ENCODE peak calls at places on chromosome 22, in six cellular contexts. F is HFF-Myc, S is nephron progenitor cell, X is iris pigment epithelial cell, K is non-pigmented ciliary epithelial cell, O is HTR-8/SVneo. P is an unnamed sample.

GRCh38 chr22:47623740-47624103 is 861.3 kb downstream of the TBC1D22A start:
- DNase-seq in F (no peak), S (no peak), X (no peak), K (no peak), O (no peak), P (no peak)

GRCh38 chr22:44889233-44889878 is 120.4 kb downstream of the PHF21B start:
- DNase-seq in F (peak), S (no peak), X (no peak), K (no peak), O (no peak), P (no peak)

GRCh38 chr22:33112606-33113005 is 54.4 kb upstream of the SYN3 start:
- DNase-seq in F (no peak), S (no peak), X (no peak), K (no peak), O (no peak), P (no peak)

GRCh38 chr22:30627480-30627879 is 8.1 kb upstream of the SLC35E4 start:
- DNase-seq in F (no peak), S (no peak), X (no peak), K (no peak), O (no peak), P (no peak)

GRCh38 chr22:32967285-32968101 is 90.7 kb downstream of the SYN3 start:
- DNase-seq in F (no peak), S (no peak), X (no peak), K (no peak), O (no peak), P (no peak)

GRCh38 chr22:20080776-20081654 is 974 bp downstream of the DGCR8 start:
- DNase-seq in F (no peak), S (peak), X (peak), K (no peak), O (peak), P (peak)

GRCh38 chr22:47802446-47802845 is 1040.0 kb downstream of the TBC1D22A start:
- DNase-seq in F (no peak), S (peak), X (no peak), K (no peak), O (no peak), P (no peak)

GRCh38 chr22:23180893-23181762 is 819 bp downstream of the BCR start:
- DNase-seq in F (no peak), S (peak), X (no peak), K (no peak), O (no peak), P (no peak)

GRCh38 chr22:23226497-23226850 is 46.2 kb downstream of the BCR start:
- DNase-seq in F (no peak), S (no peak), X (no peak), K (no peak), O (no peak), P (no peak)

GRCh38 chr22:26585104-26585790 is 4.7 kb downstream of the TPST2 start:
- DNase-seq in F (no peak), S (no peak), X (peak), K (peak), O (peak), P (no peak)

GRCh38 chr22:47123827-47124442 is 361.5 kb downstream of the TBC1D22A start:
- DNase-seq in F (no peak), S (no peak), X (no peak), K (no peak), O (no peak), P (no peak)

GRCh38 chr22:39898997-39899396 is 1.9 kb upstream of the GRAP2 start:
- DNase-seq in F (no peak), S (no peak), X (no peak), K (no peak), O (no peak), P (no peak)

GRCh38 chr22:43901976-43902643 is 10.3 kb upstream of the PNPLA5 start:
- DNase-seq in F (peak), S (no peak), X (peak), K (no peak), O (no peak), P (no peak)

GRCh38 chr22:46083383-46084350 is 66.7 kb upstream of the PPARA start:
- DNase-seq in F (no peak), S (no peak), X (no peak), K (no peak), O (no peak), P (no peak)

P was measured in neuronal stem cell.